ENCODE peak calls at places on chromosomes 16 and 17, in seven cellular contexts. One of them, this sample, is unnamed.

GRCh38 chr16:66581246-66581952 is 2.1 kb downstream of the CMTM2 start:
- DNase-seq in endothelial cell of umbilical vein: no peak
- DNase-seq in breast epithelium: no peak
- DNase-seq in IMR-90: peak
- DNase-seq in esophagus squamous epithelium: no peak
- DNase-seq in testis: no peak
- DNase-seq in adrenal gland: no peak
- DNase-seq in this sample: peak

GRCh38 chr17:48047113-48047740 is 932 bp upstream of the NFE2L1 start:
- DNase-seq in endothelial cell of umbilical vein: no peak
- DNase-seq in breast epithelium: no peak
- DNase-seq in IMR-90: no peak
- DNase-seq in esophagus squamous epithelium: no peak
- DNase-seq in testis: no peak
- DNase-seq in adrenal gland: no peak
- DNase-seq in this sample: no peak

GRCh38 chr16:66277311-66278070 is 89.0 kb upstream of the CDH5 start:
- DNase-seq in endothelial cell of umbilical vein: no peak
- DNase-seq in breast epithelium: no peak
- DNase-seq in IMR-90: no peak
- DNase-seq in esophagus squamous epithelium: no peak
- DNase-seq in testis: no peak
- DNase-seq in adrenal gland: no peak
- DNase-seq in this sample: no peak

GRCh38 chr17:66542967-66543525 is 240.6 kb downstream of the PRKCA start:
- DNase-seq in endothelial cell of umbilical vein: peak
- DNase-seq in breast epithelium: no peak
- DNase-seq in IMR-90: peak
- DNase-seq in esophagus squamous epithelium: no peak
- DNase-seq in testis: no peak
- DNase-seq in adrenal gland: no peak
- DNase-seq in this sample: no peak

GRCh38 chr16:85377388-85378144 is 235.6 kb upstream of the GSE1 start:
- DNase-seq in endothelial cell of umbilical vein: no peak
- DNase-seq in breast epithelium: no peak
- DNase-seq in IMR-90: no peak
- DNase-seq in esophagus squamous epithelium: no peak
- DNase-seq in testis: no peak
- DNase-seq in adrenal gland: no peak
- DNase-seq in this sample: no peak

GRCh38 chr17:57995076-57995956 is 7.3 kb upstream of the VEZF1 start:
- DNase-seq in endothelial cell of umbilical vein: peak
- DNase-seq in breast epithelium: peak
- DNase-seq in IMR-90: peak
- DNase-seq in esophagus squamous epithelium: no peak
- DNase-seq in testis: peak
- DNase-seq in adrenal gland: peak
- DNase-seq in this sample: peak

GRCh38 chr16:86020971-86021370 is 122.0 kb downstream of the IRF8 start:
- DNase-seq in endothelial cell of umbilical vein: no peak
- DNase-seq in breast epithelium: no peak
- DNase-seq in IMR-90: no peak
- DNase-seq in esophagus squamous epithelium: no peak
- DNase-seq in testis: no peak
- DNase-seq in adrenal gland: no peak
- DNase-seq in this sample: no peak

GRCh38 chr17:83078378-83079339 is 750 bp upstream of the METRNL start:
- DNase-seq in endothelial cell of umbilical vein: no peak
- DNase-seq in breast epithelium: no peak
- DNase-seq in IMR-90: no peak
- DNase-seq in esophagus squamous epithelium: no peak
- DNase-seq in testis: no peak
- DNase-seq in adrenal gland: no peak
- DNase-seq in this sample: no peak

GRCh38 chr17:5785867-5786509 is 201.7 kb upstream of the NLRP1 start:
- DNase-seq in endothelial cell of umbilical vein: peak
- DNase-seq in breast epithelium: no peak
- DNase-seq in IMR-90: peak
- DNase-seq in esophagus squamous epithelium: no peak
- DNase-seq in testis: no peak
- DNase-seq in adrenal gland: no peak
- DNase-seq in this sample: no peak

GRCh38 chr17:47789611-47790520 is 31.7 kb downstream of the OSBPL7 start:
- DNase-seq in endothelial cell of umbilical vein: peak
- DNase-seq in breast epithelium: peak
- DNase-seq in IMR-90: peak
- DNase-seq in esophagus squamous epithelium: no peak
- DNase-seq in testis: peak
- DNase-seq in adrenal gland: peak
- DNase-seq in this sample: peak

GRCh38 chr17:45942284-45942683 is 47.9 kb downstream of the MAPT start:
- DNase-seq in endothelial cell of umbilical vein: no peak
- DNase-seq in breast epithelium: peak
- DNase-seq in IMR-90: no peak
- DNase-seq in esophagus squamous epithelium: no peak
- DNase-seq in testis: peak
- DNase-seq in adrenal gland: peak
- DNase-seq in this sample: peak

GRCh38 chr16:88722784-88723506 is 16.6 kb downstream of the CTU2 start:
- DNase-seq in endothelial cell of umbilical vein: no peak
- DNase-seq in breast epithelium: no peak
- DNase-seq in IMR-90: no peak
- DNase-seq in esophagus squamous epithelium: no peak
- DNase-seq in testis: no peak
- DNase-seq in adrenal gland: no peak
- DNase-seq in this sample: no peak

GRCh38 chr16:88691924-88692560 is 5.7 kb upstream of the SNAI3 start:
- DNase-seq in endothelial cell of umbilical vein: no peak
- DNase-seq in breast epithelium: no peak
- DNase-seq in IMR-90: no peak
- DNase-seq in esophagus squamous epithelium: no peak
- DNase-seq in testis: no peak
- DNase-seq in adrenal gland: no peak
- DNase-seq in this sample: no peak

GRCh38 chr16:79715088-79715487 is 114.6 kb upstream of the MAF start:
- DNase-seq in endothelial cell of umbilical vein: no peak
- DNase-seq in breast epithelium: no peak
- DNase-seq in IMR-90: no peak
- DNase-seq in esophagus squamous epithelium: no peak
- DNase-seq in testis: no peak
- DNase-seq in adrenal gland: no peak
- DNase-seq in this sample: no peak

GRCh38 chr16:47019563-47019962 is 46.1 kb upstream of the DNAJA2 start:
- DNase-seq in endothelial cell of umbilical vein: peak
- DNase-seq in breast epithelium: no peak
- DNase-seq in IMR-90: no peak
- DNase-seq in esophagus squamous epithelium: no peak
- DNase-seq in testis: no peak
- DNase-seq in adrenal gland: no peak
- DNase-seq in this sample: no peak

GRCh38 chr17:83018658-83019193 is 60.7 kb upstream of the METRNL start:
- DNase-seq in endothelial cell of umbilical vein: no peak
- DNase-seq in breast epithelium: no peak
- DNase-seq in IMR-90: no peak
- DNase-seq in esophagus squamous epithelium: no peak
- DNase-seq in testis: no peak
- DNase-seq in adrenal gland: no peak
- DNase-seq in this sample: no peak

GRCh38 chr17:80456465-80457235 is 19.8 kb downstream of the NPTX1 start:
- DNase-seq in endothelial cell of umbilical vein: no peak
- DNase-seq in breast epithelium: no peak
- DNase-seq in IMR-90: no peak
- DNase-seq in esophagus squamous epithelium: no peak
- DNase-seq in testis: peak
- DNase-seq in adrenal gland: no peak
- DNase-seq in this sample: no peak

GRCh38 chr17:30321314-30321713 is 12.5 kb downstream of the TMIGD1 start:
- DNase-seq in endothelial cell of umbilical vein: no peak
- DNase-seq in breast epithelium: no peak
- DNase-seq in IMR-90: no peak
- DNase-seq in esophagus squamous epithelium: no peak
- DNase-seq in testis: no peak
- DNase-seq in adrenal gland: no peak
- DNase-seq in this sample: no peak

GRCh38 chr16:22340945-22341344 is 33.5 kb downstream of the CDR2 start:
- DNase-seq in endothelial cell of umbilical vein: no peak
- DNase-seq in breast epithelium: no peak
- DNase-seq in IMR-90: no peak
- DNase-seq in esophagus squamous epithelium: no peak
- DNase-seq in testis: no peak
- DNase-seq in adrenal gland: no peak
- DNase-seq in this sample: no peak
- TF ChIP-seq CTCF in endothelial cell of umbilical vein: no peak
- TF ChIP-seq CTCF in breast epithelium: no peak
- TF ChIP-seq CTCF in IMR-90: no peak
- TF ChIP-seq CTCF in esophagus squamous epithelium: no peak
- TF ChIP-seq CTCF in testis: no peak
- TF ChIP-seq CTCF in adrenal gland: no peak
- TF ChIP-seq CTCF in this sample: no peak

DNA sequence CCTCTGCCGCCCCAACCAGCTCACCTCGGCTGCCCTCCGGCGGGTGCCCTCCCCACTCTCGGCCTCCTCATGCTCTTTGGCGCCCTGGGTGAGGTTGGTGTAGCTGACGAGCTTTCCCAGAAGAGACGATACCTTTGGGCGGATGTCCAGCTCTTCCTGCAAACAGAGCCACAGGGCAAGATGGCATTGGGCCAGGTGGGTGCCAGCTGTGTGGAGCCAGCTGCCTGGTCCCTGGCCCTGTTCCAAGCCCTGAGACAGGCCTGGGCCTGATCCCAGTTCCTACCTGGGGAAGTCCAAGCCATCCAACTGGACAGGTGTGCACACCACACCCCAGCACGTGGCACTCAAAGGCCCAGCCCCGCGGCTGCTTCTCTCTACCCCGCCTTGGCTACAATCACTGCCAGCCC is 6.9 kb downstream of the SLC12A4 start:
- DNase-seq in endothelial cell of umbilical vein: no peak
- DNase-seq in breast epithelium: peak
- DNase-seq in IMR-90: no peak
- DNase-seq in esophagus squamous epithelium: no peak
- DNase-seq in testis: no peak
- DNase-seq in adrenal gland: no peak
- DNase-seq in this sample: peak
- H3K27ac ChIP-seq in endothelial cell of umbilical vein: no peak
- H3K27ac ChIP-seq in breast epithelium: peak
- H3K27ac ChIP-seq in IMR-90: no peak
- H3K27ac ChIP-seq in esophagus squamous epithelium: peak
- H3K27ac ChIP-seq in testis: no peak
- H3K27ac ChIP-seq in adrenal gland: peak
- H3K27ac ChIP-seq in this sample: no peak

DNA sequence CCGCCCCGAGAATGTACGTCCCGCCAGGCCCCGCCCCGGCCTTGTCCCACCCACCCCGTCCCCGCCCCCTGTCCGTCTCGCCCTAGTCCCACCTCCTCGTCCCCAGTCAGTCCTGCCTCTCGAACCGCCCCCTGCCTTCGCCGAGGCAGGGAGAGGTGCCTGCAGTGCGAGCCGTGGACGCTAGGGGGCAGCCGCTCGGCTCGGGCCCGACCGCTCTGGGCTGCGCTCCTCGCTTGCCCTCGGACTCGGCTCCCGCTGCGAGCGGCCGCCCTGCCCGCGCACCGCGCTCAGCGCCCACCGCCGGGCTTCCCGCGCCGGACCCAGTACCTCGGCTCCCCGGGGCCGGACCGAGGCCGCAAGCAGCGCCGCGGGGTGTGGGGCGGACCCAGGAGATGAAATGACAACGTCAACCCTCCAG is at the start of gene VPS4A:
- DNase-seq in endothelial cell of umbilical vein: peak
- DNase-seq in breast epithelium: peak
- DNase-seq in IMR-90: peak
- DNase-seq in esophagus squamous epithelium: peak
- DNase-seq in testis: peak
- DNase-seq in adrenal gland: peak
- DNase-seq in this sample: peak
- TF ChIP-seq POLR2A in endothelial cell of umbilical vein: peak
- TF ChIP-seq POLR2A in breast epithelium: no peak
- TF ChIP-seq POLR2A in IMR-90: peak
- TF ChIP-seq POLR2A in esophagus squamous epithelium: peak
- TF ChIP-seq POLR2A in testis: no peak
- TF ChIP-seq POLR2A in adrenal gland: peak
- TF ChIP-seq POLR2A in this sample: no peak

GRCh38 chr16:28139530-28139929 is 72.2 kb downstream of the XPO6 start:
- DNase-seq in endothelial cell of umbilical vein: no peak
- DNase-seq in breast epithelium: no peak
- DNase-seq in IMR-90: no peak
- DNase-seq in esophagus squamous epithelium: no peak
- DNase-seq in testis: no peak
- DNase-seq in adrenal gland: no peak
- DNase-seq in this sample: no peak

GRCh38 chr16:28136751-28137434 is 73.4 kb upstream of the GSG1L start:
- DNase-seq in endothelial cell of umbilical vein: no peak
- DNase-seq in breast epithelium: no peak
- DNase-seq in IMR-90: no peak
- DNase-seq in esophagus squamous epithelium: no peak
- DNase-seq in testis: peak
- DNase-seq in adrenal gland: no peak
- DNase-seq in this sample: no peak

GRCh38 chr16:28146536-28146935 is 65.2 kb downstream of the XPO6 start:
- DNase-seq in endothelial cell of umbilical vein: no peak
- DNase-seq in breast epithelium: no peak
- DNase-seq in IMR-90: no peak
- DNase-seq in esophagus squamous epithelium: no peak
- DNase-seq in testis: no peak
- DNase-seq in adrenal gland: no peak
- DNase-seq in this sample: no peak

GRCh38 chr16:28140788-28141618 is 70.8 kb downstream of the XPO6 start:
- DNase-seq in endothelial cell of umbilical vein: no peak
- DNase-seq in breast epithelium: no peak
- DNase-seq in IMR-90: no peak
- DNase-seq in esophagus squamous epithelium: no peak
- DNase-seq in testis: no peak
- DNase-seq in adrenal gland: no peak
- DNase-seq in this sample: peak
- TF ChIP-seq CTCF in endothelial cell of umbilical vein: no peak
- TF ChIP-seq CTCF in breast epithelium: no peak
- TF ChIP-seq CTCF in IMR-90: no peak
- TF ChIP-seq CTCF in esophagus squamous epithelium: no peak
- TF ChIP-seq CTCF in testis: no peak
- TF ChIP-seq CTCF in adrenal gland: no peak
- TF ChIP-seq CTCF in this sample: no peak

GRCh38 chr16:87671221-87671620 is 68.9 kb downstream of the JPH3 start:
- DNase-seq in endothelial cell of umbilical vein: no peak
- DNase-seq in breast epithelium: no peak
- DNase-seq in IMR-90: no peak
- DNase-seq in esophagus squamous epithelium: no peak
- DNase-seq in testis: no peak
- DNase-seq in adrenal gland: no peak
- DNase-seq in this sample: no peak
- H3K27ac ChIP-seq in endothelial cell of umbilical vein: no peak
- H3K27ac ChIP-seq in breast epithelium: no peak
- H3K27ac ChIP-seq in IMR-90: no peak
- H3K27ac ChIP-seq in esophagus squamous epithelium: no peak
- H3K27ac ChIP-seq in testis: no peak
- H3K27ac ChIP-seq in adrenal gland: no peak
- H3K27ac ChIP-seq in this sample: no peak